ENCODE peak calls at places on chromosomes 1 and 21, in five cellular contexts. E, N, I, G and Z are unnamed samples.

GRCh38 chr1:30300669-30301068 is 422.7 kb downstream of the MATN1 start:
- DNase-seq in E (no peak), N (peak), I (no peak), G (no peak), Z (no peak)

GRCh38 chr1:16042096-16042495 is 1.5 kb upstream of the CLCNKB start:
- DNase-seq in E (no peak), N (no peak), I (no peak), G (no peak), Z (no peak)

GRCh38 chr21:34021726-34022125 is 51.7 kb upstream of the MRPS6 start:
- DNase-seq in E (no peak), N (no peak), I (no peak), G (no peak), Z (no peak)

GRCh38 chr21:44371596-44371995 is 18.2 kb downstream of the TRPM2 start:
- DNase-seq in E (peak), N (no peak), I (no peak), G (no peak), Z (no peak)

GRCh38 chr1:119565131-119565772 is 58.2 kb downstream of the HSD3B1 start:
- DNase-seq in E (no peak), N (no peak), I (no peak), G (no peak), Z (no peak)

GRCh38 chr1:185157599-185158469 is 867 bp downstream of the SWT1 start:
- DNase-seq in E (no peak), N (no peak), I (peak), G (peak), Z (no peak)

GRCh38 chr1:52659851-52660596 is 27.1 kb downstream of the SHISAL2A start:
- DNase-seq in E (peak), N (no peak), I (no peak), G (no peak), Z (no peak)

GRCh38 chr1:16907870-16908758 is 12.3 kb downstream of the RNU1-2 start:
- DNase-seq in E (no peak), N (no peak), I (no peak), G (no peak), Z (no peak)

GRCh38 chr1:24009406-24009805 is 29.3 kb upstream of the SRSF10 start:
- DNase-seq in E (no peak), N (no peak), I (peak), G (no peak), Z (no peak)

GRCh38 chr1:151156515-151156819 is at the start of gene TNFAIP8L2:
- DNase-seq in E (peak), N (peak), I (no peak), G (peak), Z (peak)

GRCh38 chr1:177592624-177593023 is 377.2 kb downstream of the SEC16B start:
- DNase-seq in E (no peak), N (no peak), I (no peak), G (no peak), Z (no peak)

GRCh38 chr1:41622402-41622801 is 137.9 kb upstream of the EDN2 start:
- DNase-seq in E (no peak), N (no peak), I (peak), G (no peak), Z (no peak)

GRCh38 chr1:8020032-8020431 is 6.1 kb downstream of the ERRFI1 start:
- DNase-seq in E (no peak), N (no peak), I (peak), G (no peak), Z (peak)

GRCh38 chr1:4010811-4011605 is 110.9 kb upstream of the C1orf174 start:
- DNase-seq in E (peak), N (peak), I (no peak), G (no peak), Z (no peak)

GRCh38 chr1:33470495-33471012 is 1.9 kb upstream of the ZSCAN20 start:
- DNase-seq in E (peak), N (peak), I (peak), G (peak), Z (no peak)

GRCh38 chr21:43355196-43355924 is 71.6 kb downstream of the SIK1 start:
- DNase-seq in E (no peak), N (no peak), I (no peak), G (no peak), Z (peak)

GRCh38 chr1:153592706-153593105 is 20.2 kb downstream of the S100A16 start:
- DNase-seq in E (no peak), N (no peak), I (no peak), G (no peak), Z (no peak)

DNA sequence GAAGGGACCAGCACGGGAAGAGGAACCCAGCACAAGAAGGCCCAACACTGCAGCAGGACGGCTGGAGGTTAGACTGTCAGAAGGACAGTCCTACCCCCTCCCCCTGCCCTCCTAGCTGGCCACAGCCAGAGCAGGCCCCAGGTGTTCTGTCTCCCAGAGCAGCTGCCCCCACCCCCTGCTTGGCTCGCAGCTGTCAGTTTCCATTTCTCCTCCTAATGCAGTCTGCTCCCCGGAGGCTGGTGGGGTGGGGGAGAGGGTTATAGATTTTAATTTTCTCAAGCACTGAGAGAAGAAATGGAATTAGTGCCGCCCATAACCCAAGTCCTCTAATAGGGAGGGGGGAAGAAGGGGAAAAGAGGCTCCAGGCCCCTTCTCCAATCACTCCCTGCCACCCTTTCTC is 13.0 kb upstream of the PEAR1 start:
- DNase-seq in E (no peak), N (no peak), I (no peak), G (no peak), Z (no peak)
- H3K4me3 ChIP-seq in E (no peak), N (no peak), I (no peak), G (no peak), Z (no peak)

DNA sequence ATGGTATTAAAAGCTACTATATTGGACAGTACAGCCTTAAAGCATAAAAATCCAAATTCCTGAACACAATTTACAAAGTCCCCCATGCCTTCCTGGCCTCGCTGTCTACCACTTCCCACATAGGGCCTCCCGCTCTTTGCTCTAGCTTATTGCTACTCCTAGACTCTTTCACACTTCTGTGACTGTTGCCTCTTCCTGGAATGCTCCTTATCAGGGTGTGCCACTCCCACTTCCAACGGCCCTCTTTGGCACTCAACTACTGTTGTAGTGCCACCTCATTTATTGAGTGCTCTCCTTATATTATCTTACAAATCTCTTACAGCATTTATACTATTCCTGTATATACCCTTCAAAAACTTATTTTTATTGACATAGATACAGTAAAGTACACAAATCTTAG is 4.8 kb downstream of the SARS1 start:
- DNase-seq in E (peak), N (peak), I (no peak), G (no peak), Z (peak)
- TF ChIP-seq POLR2A in E (no peak), N (no peak), I (no peak), G (no peak), Z (no peak)

DNA sequence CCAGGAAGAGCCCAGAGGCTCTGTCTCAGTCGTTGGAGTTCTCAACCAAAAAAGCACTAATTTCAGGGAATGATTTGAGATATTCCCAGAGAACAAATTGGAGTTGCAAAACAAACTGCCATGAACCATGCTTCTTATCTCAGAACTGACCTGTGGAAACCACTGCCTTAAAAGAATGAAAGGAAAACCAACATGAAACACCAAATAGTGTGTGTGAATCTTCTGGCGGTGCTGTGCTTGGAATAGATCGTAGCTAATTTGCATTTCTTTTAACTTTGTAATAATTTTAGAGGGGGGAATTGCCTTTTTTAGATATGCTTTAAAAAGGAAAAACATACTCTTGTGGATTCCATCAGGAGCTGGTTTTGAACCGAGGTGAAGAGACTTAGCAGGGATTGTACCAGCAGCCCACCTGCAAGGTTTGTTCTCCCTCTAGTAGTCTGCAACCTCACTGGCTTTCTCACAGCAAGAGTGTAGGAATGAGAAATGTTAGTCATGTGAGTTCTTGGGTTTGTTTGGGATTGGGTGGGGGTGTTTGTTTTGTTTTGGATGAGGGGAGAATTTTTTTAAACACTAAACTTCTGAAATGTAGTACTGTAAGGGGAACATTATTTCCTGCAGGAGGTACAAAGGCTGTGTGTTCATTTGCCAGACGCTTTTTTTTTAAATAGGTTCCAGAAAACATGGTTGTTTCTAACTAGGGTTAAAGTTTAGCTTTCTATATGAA is 45.7 kb upstream of the ANGPTL1 start:
- DNase-seq in E (no peak), N (no peak), I (no peak), G (no peak), Z (no peak)
- H3K4me3 ChIP-seq in E (no peak), N (no peak), I (no peak), G (no peak), Z (no peak)

GRCh38 chr1:11790880-11791715 is 14.7 kb downstream of the MTHFR start:
- DNase-seq in E (peak), N (peak), I (peak), G (peak), Z (no peak)
- TF ChIP-seq POLR2A in E (no peak), N (no peak), I (peak), G (peak), Z (no peak)

DNA sequence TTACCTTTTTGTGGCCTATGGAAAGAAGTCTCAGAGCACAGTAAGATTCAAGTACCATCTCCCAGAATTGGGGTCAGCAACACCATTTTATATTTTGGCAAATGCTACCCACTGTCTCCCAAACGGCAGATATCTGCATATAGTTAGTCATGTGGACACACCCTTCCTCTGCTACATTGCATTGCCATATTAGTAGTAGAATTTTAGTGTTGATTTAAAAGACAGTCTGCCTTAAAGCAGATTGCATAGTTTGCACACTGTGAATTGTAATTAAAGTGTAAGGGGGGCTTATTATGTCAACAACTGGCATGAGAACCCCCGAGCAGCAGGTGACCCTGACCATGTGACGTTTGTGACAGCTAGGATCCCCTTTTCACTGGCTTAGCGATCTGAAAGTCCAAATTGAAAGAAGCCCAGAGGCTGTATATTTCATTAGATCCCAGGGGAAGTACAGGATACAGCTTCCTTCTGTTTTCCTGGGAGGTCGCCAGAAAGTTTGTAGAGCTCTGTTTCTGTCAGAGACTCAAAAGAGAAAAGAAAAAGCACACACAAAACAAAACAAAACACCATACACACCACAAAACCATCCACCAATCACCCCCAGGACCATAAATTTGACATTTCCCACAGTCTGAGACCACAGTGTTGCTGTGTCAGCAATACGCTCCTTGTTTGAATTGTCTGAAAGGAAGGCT is 172.4 kb downstream of the NFIA start:
- DNase-seq in E (peak), N (no peak), I (peak), G (peak), Z (no peak)
- H3K4me3 ChIP-seq in E (no peak), N (peak), I (peak), G (peak), Z (no peak)

DNA sequence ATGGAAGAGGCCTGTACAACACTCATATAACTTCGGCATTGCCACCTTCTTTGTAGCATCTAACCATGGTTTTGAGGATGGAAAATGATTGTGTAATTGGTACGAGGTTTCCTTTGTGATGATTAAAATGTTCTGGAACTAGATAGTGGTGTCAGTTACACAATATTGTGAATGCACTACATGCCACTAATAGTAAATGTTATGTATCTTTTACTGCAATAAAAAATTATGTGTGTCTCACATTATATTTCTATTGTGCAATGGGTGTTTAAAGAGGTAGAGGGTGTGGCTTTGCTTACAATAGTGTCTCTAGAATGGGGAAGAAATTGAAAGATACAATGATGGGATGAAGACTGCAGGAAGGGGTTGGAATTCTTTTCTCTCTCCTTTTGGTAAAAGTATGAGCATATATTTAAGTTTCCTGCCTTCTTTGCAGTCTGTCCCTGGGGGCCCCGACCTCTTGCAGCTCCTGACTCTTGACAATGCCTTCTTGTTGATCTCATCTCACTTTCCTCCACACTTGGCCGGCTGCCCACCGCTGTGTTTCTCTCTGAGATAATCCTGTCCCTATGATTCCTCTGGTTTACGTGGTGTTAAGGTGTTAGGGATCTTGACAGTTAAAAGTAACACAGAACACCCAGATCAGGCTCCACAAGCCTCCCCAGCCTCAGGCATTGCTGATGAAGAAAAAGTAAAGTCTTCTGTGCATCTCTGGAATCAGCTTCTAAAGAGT is 39.3 kb downstream of the MTARC1 start:
- DNase-seq in E (no peak), N (no peak), I (no peak), G (no peak), Z (no peak)
- TF ChIP-seq POLR2A in E (no peak), N (no peak), I (no peak), G (no peak), Z (no peak)

GRCh38 chr1:216181590-216181989 is 241.7 kb downstream of the USH2A start:
- DNase-seq in E (no peak), N (no peak), I (no peak), G (no peak), Z (no peak)

GRCh38 chr1:216186131-216186530 is 237.1 kb downstream of the USH2A start:
- DNase-seq in E (no peak), N (no peak), I (no peak), G (no peak), Z (no peak)

GRCh38 chr1:216184281-216184680 is 239.0 kb downstream of the USH2A start:
- DNase-seq in E (no peak), N (no peak), I (peak), G (no peak), Z (no peak)

GRCh38 chr1:216183427-216183826 is 239.8 kb downstream of the USH2A start:
- DNase-seq in E (no peak), N (no peak), I (peak), G (no peak), Z (no peak)

GRCh38 chr1:216183007-216183406 is 240.2 kb downstream of the USH2A start:
- DNase-seq in E (no peak), N (no peak), I (peak), G (no peak), Z (no peak)
- H3K4me3 ChIP-seq in E (no peak), N (no peak), I (no peak), G (no peak), Z (no peak)

DNA sequence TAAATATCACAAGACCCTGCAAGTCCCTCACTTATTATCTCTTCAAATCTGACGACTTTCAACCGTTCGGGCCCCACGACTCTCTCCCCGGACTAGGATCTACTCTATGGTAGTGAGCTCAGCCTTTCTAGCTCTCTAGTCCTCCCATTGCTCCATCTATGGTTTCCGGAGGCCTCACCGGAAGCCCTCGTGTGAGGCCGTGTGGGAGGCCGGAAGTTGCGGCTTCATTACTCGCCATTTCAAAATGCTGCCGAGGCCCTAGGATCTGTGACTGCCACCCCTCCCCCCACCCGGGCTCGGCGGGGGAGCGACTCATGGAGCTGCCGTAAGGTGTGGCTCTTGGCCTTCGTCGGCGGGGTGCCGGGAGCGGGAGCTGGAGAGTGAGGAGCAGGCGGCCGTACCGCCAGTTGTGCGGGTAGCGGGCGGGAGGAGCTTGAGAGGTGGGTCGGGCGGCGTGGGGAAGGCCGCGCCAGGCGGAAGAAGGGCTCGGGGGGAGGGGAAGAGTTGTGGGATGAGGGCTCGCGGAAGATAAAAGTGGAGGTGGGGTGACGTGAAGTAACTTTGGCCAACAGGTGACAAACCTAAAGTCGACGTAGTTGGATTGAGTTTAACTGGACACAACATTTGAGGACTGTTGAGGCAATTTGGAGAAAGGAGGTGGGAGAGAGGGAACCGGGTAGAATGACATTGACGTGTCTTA is at the start of gene MDM4:
- DNase-seq in E (peak), N (peak), I (peak), G (peak), Z (peak)
- TF ChIP-seq POLR2A in E (peak), N (no peak), I (peak), G (peak), Z (peak)

GRCh38 chr1:109208431-109208830 is 5.3 kb upstream of the SARS1 start:
- DNase-seq in E (peak), N (no peak), I (no peak), G (no peak), Z (no peak)

GRCh38 chr1:109206324-109206723 is 7.4 kb upstream of the SARS1 start:
- DNase-seq in E (no peak), N (no peak), I (peak), G (no peak), Z (no peak)

GRCh38 chr1:109207472-109208103 is 6.1 kb upstream of the SARS1 start:
- DNase-seq in E (peak), N (no peak), I (no peak), G (no peak), Z (no peak)

GRCh38 chr1:109210058-109210457 is 3.7 kb upstream of the SARS1 start:
- DNase-seq in E (no peak), N (no peak), I (no peak), G (no peak), Z (no peak)

DNA sequence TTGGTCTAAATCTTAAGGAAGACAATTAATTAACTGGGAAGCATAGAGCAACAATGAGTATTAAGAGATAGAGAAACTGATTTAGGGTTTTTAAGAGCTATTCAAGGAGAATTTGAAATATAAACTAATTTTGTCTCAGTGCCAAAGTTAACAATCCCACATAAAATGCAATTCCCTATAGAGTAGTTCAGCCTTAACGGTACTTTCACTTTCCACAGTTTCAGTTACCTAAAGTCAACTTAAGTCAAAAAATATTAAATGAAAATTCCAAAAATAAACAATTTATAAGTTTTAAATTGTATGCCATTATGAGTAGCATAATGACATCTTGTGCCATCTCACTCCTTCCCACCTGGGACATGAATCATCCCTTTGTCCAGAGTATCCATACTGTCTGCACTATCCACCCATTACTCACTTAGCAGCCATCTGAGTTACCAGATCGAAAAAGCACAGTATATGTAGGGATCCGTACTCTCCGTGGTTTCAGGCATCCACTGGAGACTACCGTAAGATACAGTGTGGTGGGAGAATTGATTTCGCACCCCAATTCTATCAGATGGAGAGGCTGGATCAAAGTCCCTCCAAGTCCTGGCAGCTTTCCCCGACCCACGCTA is 4.8 kb upstream of the SARS1 start:
- DNase-seq in E (peak), N (no peak), I (peak), G (no peak), Z (no peak)
- H3K4me3 ChIP-seq in E (no peak), N (peak), I (no peak), G (peak), Z (no peak)